ENCODE peak calls at places on chromosome 22, in four cellular contexts. T is GM10248; U is OCI-LY7; R is CD8-positive, alpha-beta T cell. D is an unnamed sample.

GRCh38 chr22:41248314-41248713 is 7.6 kb upstream of the CHADL start:
- DNase-seq in T (no peak), U (no peak), R (no peak), D (no peak)

GRCh38 chr22:50247748-50248147 is 2.9 kb upstream of the TUBGCP6 start:
- DNase-seq in T (peak; percentile 62), R (no peak), U (peak; percentile 91), D (peak; percentile 64)

GRCh38 chr22:23575601-23576000 is 4.5 kb downstream of the IGLL1 start:
- DNase-seq in T (no peak), R (no peak), U (no peak), D (no peak)

GRCh38 chr22:26669060-26669481 is 11.7 kb downstream of the MIAT start:
- DNase-seq in U (peak; percentile 59), T (no peak), R (no peak), D (no peak)

GRCh38 chr22:37240941-37241320 is 3.1 kb downstream of the RAC2 start:
- DNase-seq in T (no peak), U (no peak), R (no peak), D (peak; percentile 17)

GRCh38 chr22:26674211-26675190 is 17.1 kb downstream of the MIAT start:
- DNase-seq in R (no peak), U (peak; percentile 79), T (peak; percentile 35), D (no peak)

GRCh38 chr22:22687638-22688500 is 43.5 kb downstream of the GGTLC2 start:
- DNase-seq in R (no peak), T (peak; percentile 37), U (peak; percentile 68), D (peak; percentile 51)

GRCh38 chr22:31818481-31819392 is 64.9 kb downstream of the DEPDC5 start:
- DNase-seq in R (no peak), U (no peak), T (no peak), D (no peak)

GRCh38 chr22:36366291-36366708 is 21.5 kb downstream of the MYH9 start:
- DNase-seq in R (no peak), T (no peak), U (no peak), D (no peak)

GRCh38 chr22:43227231-43227630 is 40.3 kb upstream of the TTLL12 start:
- DNase-seq in U (no peak), T (no peak), R (no peak), D (no peak)

GRCh38 chr22:43570531-43571144 is 158.8 kb downstream of the MPPED1 start:
- DNase-seq in R (no peak), U (no peak), T (no peak), D (no peak)

GRCh38 chr22:25364281-25364680 is 144.8 kb downstream of the CRYBB2 start:
- DNase-seq in R (no peak), T (no peak), U (no peak), D (no peak)

GRCh38 chr22:37827056-37827455 is 3.9 kb downstream of the GALR3 start:
- DNase-seq in T (no peak), R (no peak), U (no peak), D (no peak)

GRCh38 chr22:26907366-26907765 is 250.0 kb downstream of the MIAT start:
- DNase-seq in T (no peak), U (no peak), R (no peak), D (no peak)

GRCh38 chr22:34080501-34080900 is 160.2 kb upstream of the LARGE1 start:
- DNase-seq in R (no peak), T (no peak), U (no peak), D (no peak)

GRCh38 chr22:27755521-27756211 is 45.9 kb downstream of the MN1 start:
- DNase-seq in R (no peak), T (no peak), U (no peak), D (no peak)

GRCh38 chr22:32695451-32695891 is 106.0 kb upstream of the TIMP3 start:
- DNase-seq in R (no peak), U (no peak), T (no peak), D (no peak)

GRCh38 chr22:23903328-23903971 is 9.3 kb downstream of the MIF start:
- DNase-seq in R (no peak), U (no peak), T (no peak), D (no peak)

GRCh38 chr22:42162728-42163489 is 32.3 kb upstream of the CYP2D6 start:
- DNase-seq in T (no peak), U (no peak), R (no peak), D (no peak)

GRCh38 chr22:20887375-20887774 is 28.6 kb downstream of the SNAP29 start:
- DNase-seq in U (no peak), R (no peak), T (no peak), D (no peak)

DNA sequence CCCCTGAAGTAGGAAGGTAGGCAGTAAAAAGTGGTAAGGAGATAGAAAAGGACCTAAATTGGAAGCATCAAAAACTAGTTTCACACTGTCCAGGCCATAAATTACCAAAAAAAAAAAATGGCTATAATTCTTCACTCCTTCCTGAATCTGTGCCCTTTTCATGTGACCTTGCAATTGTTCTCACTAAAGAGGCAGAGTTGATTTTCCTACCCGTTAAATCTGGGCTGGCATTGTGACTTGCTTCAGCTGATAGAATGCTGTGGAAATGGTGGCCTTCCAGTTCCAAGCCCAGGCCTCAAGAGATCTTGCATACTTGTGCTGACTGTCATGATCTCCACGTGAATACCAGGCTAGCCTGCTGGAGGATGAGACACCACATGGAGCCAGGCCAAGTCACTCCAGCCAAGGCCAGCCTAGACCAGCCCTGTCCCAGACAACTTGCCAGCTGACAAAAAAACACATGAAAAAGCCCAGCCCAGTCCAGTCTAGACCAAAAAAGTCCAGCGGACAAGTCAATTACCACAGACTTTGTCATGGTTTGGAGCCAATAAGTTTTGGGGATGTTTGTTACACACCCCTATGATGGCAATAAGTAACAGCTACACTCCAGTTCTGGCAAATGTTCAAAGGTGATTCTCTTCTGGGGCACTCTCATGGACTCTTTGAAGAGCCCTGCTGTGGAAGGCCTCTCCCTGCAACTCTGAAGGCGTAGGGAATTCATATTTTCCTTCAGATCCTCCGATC is 51.4 kb upstream of the NUP50 start:
- DNase-seq in U (no peak), T (no peak), R (no peak), D (no peak)
- TF ChIP-seq CTCF in U (no peak), T (no peak), R (no peak), D (no peak)

DNA sequence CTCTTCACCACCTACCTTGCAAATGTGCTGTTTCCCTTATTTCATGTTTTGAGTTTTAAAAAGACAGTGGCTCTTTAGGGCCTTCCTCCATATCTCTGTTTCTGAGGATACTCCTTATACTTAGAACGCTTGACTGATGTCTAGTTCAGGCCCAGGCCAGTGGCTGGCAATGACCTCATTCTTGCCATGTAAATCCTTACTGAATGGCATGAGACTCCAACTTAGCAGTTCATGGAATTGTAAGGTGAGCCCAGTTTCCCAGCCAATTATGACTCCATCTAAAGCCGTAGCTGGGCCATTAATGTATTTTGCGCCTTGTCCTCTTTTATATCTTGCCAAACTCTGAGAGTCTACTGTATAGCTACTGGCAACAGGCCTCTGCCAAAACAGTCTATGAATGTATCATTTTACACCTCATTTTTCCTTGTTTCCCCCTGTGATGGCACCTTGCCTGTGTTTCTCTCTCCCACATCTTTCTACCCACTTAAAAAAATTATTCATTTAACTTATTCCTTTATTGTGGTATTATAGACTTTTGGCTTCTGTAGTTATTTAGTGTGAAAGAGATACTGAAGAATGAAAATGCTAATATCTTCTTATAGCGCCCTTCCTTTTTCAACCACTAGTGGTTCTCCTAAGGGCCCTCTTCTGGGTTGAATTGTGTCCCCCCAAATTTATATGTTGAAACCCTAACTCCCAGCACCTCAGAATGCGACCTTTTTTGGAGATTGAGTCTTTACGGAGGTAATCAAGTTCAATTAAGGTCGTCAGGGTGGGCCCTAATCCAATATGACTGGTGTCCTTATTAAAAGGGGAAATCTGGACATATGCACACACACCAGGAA is 67.4 kb downstream of the ZNRF3 start:
- DNase-seq in R (no peak), U (no peak), T (no peak), D (no peak)
- TF ChIP-seq CTCF in R (no peak), U (peak; percentile 38), T (no peak), D (no peak)

GRCh38 chr22:11066458-11067285 is 4461.3 kb upstream of the OR11H1 start:
- DNase-seq in T (peak; percentile 48), U (no peak), R (no peak), D (peak; percentile 63)
- TF ChIP-seq CTCF in T (no peak), U (no peak), R (no peak), D (no peak)

GRCh38 chr22:46757104-46757503 is 5.3 kb upstream of the TBC1D22A start:
- DNase-seq in T (no peak), R (no peak), U (no peak), D (no peak)

GRCh38 chr22:46758098-46758497 is 4.4 kb upstream of the TBC1D22A start:
- DNase-seq in U (no peak), R (no peak), T (no peak), D (no peak)

GRCh38 chr22:46756097-46756496 is 6.4 kb upstream of the TBC1D22A start:
- DNase-seq in T (no peak), U (no peak), R (no peak), D (no peak)

GRCh38 chr22:46761017-46761416 is 1.4 kb upstream of the TBC1D22A start:
- DNase-seq in R (no peak), T (no peak), U (no peak), D (no peak)

GRCh38 chr22:46758867-46759290 is 3.6 kb upstream of the TBC1D22A start:
- DNase-seq in U (peak; percentile 68), R (peak; percentile 38), T (peak; percentile 60), D (peak; percentile 69)
- TF ChIP-seq CTCF in U (peak; percentile 89), R (peak; percentile 60), T (peak; percentile 73), D (peak; percentile 77)

D was measured in GM13976.